ENCODE peak calls at places on chromosomes 4 and X, in four cellular contexts. O, L, Q and B are unnamed samples.

GRCh38 chr4:36099509-36099908 is 144.8 kb downstream of the ARAP2 start:
- DNase-seq in O (no peak), L (no peak), Q (no peak), B (no peak)

GRCh38 chr4:170652571-170652970 is 562.8 kb upstream of the AADAT start:
- DNase-seq in O (no peak), L (peak; percentile 0), Q (no peak), B (no peak)

GRCh38 chrX:28126886-28127285 is 145.6 kb upstream of the DCAF8L1 start:
- DNase-seq in O (no peak), L (no peak), Q (no peak), B (no peak)

GRCh38 chr4:139242511-139243051 is 37.4 kb downstream of the MGARP start:
- DNase-seq in O (no peak), L (peak; percentile 62), Q (no peak), B (no peak)

GRCh38 chr4:61204353-61204752 is 4.2 kb downstream of the ADGRL3 start:
- DNase-seq in O (no peak), L (peak; percentile 52), Q (no peak), B (no peak)

GRCh38 chr4:102423375-102423774 is 77.8 kb upstream of the NFKB1 start:
- DNase-seq in O (no peak), L (no peak), Q (no peak), B (no peak)

GRCh38 chr4:35166437-35166836 is 1077.9 kb downstream of the ARAP2 start:
- DNase-seq in O (no peak), L (no peak), Q (no peak), B (no peak)

GRCh38 chrX:150989420-150989819 is 6.3 kb downstream of the HMGB3 start:
- DNase-seq in O (no peak), L (no peak), Q (no peak), B (no peak)

GRCh38 chr4:55030606-55031005 is 94.8 kb downstream of the KDR start:
- DNase-seq in O (no peak), L (no peak), Q (no peak), B (no peak)

GRCh38 chr4:139773560-139774318 is 108.1 kb downstream of the MGST2 start:
- DNase-seq in O (no peak), L (no peak), Q (no peak), B (no peak)

GRCh38 chr4:1072830-1073446 is 40.4 kb downstream of the RNF212 start:
- DNase-seq in O (peak; percentile 66), L (peak; percentile 53), Q (peak; percentile 45), B (peak; percentile 46)

GRCh38 chr4:25184056-25184455 is 23.8 kb upstream of the SEPSECS start:
- DNase-seq in O (no peak), L (no peak), Q (no peak), B (no peak)

GRCh38 chrX:39260965-39261364 is 459.7 kb downstream of the MID1IP1 start:
- DNase-seq in O (no peak), L (no peak), Q (no peak), B (no peak)

GRCh38 chrX:87636533-87636932 is 118.9 kb downstream of the KLHL4 start:
- DNase-seq in O (no peak), L (no peak), Q (no peak), B (peak; percentile 70)

GRCh38 chr4:140756292-140757219 is at the start of gene TBC1D9:
- DNase-seq in O (peak; percentile 84), L (peak; percentile 55), Q (peak; percentile 38), B (peak; percentile 95)

GRCh38 chr4:143359794-143360193 is 23.1 kb downstream of the GAB1 start:
- DNase-seq in O (no peak), L (no peak), Q (no peak), B (no peak)

GRCh38 chrX:47190445-47191269 is 3.0 kb upstream of the UBA1 start:
- DNase-seq in O (peak; percentile 81), L (peak; percentile 92), Q (peak; percentile 62), B (peak; percentile 95)

GRCh38 chr4:103634236-103634635 is 85.5 kb downstream of the TACR3 start:
- DNase-seq in O (no peak), L (no peak), Q (no peak), B (no peak)

GRCh38 chr4:8540072-8540471 is 40.1 kb upstream of the GPR78 start:
- DNase-seq in O (peak; percentile 21), L (no peak), Q (no peak), B (no peak)

GRCh38 chr4:73573794-73574528 is 46.3 kb downstream of the RASSF6 start:
- DNase-seq in O (peak; percentile 53), L (peak; percentile 82), Q (peak; percentile 15), B (peak; percentile 86)

GRCh38 chrX:136954930-136955329 is 74.4 kb upstream of the RBMX start:
- DNase-seq in O (no peak), L (peak; percentile 46), Q (no peak), B (no peak)

GRCh38 chr4:98780111-98780549 is 121.7 kb upstream of the TSPAN5 start:
- DNase-seq in O (no peak), L (peak; percentile 85), Q (no peak), B (no peak)

GRCh38 chr4:125739760-125740159 is 425.0 kb downstream of the FAT4 start:
- DNase-seq in O (no peak), L (peak; percentile 38), Q (no peak), B (no peak)

GRCh38 chr4:11313157-11313943 is 115.3 kb downstream of the HS3ST1 start:
- DNase-seq in O (no peak), L (no peak), Q (no peak), B (no peak)

GRCh38 chr4:108072300-108072699 is 82.6 kb downstream of the HADH start:
- DNase-seq in O (no peak), L (no peak), Q (no peak), B (no peak)

GRCh38 chr4:53168237-53168636 is 197.6 kb downstream of the SCFD2 start:
- DNase-seq in O (no peak), L (no peak), Q (no peak), B (no peak)

GRCh38 chrX:68997911-68998310 is 167.3 kb downstream of the PJA1 start:
- DNase-seq in O (no peak), L (peak; percentile 83), Q (no peak), B (no peak)

GRCh38 chrX:23525531-23525930 is 141.8 kb upstream of the PRDX4 start:
- DNase-seq in O (no peak), L (no peak), Q (no peak), B (no peak)

GRCh38 chr4:123466080-123466785 is 69.6 kb downstream of the SPRY1 start:
- DNase-seq in O (no peak), L (no peak), Q (no peak), B (no peak)

DNA sequence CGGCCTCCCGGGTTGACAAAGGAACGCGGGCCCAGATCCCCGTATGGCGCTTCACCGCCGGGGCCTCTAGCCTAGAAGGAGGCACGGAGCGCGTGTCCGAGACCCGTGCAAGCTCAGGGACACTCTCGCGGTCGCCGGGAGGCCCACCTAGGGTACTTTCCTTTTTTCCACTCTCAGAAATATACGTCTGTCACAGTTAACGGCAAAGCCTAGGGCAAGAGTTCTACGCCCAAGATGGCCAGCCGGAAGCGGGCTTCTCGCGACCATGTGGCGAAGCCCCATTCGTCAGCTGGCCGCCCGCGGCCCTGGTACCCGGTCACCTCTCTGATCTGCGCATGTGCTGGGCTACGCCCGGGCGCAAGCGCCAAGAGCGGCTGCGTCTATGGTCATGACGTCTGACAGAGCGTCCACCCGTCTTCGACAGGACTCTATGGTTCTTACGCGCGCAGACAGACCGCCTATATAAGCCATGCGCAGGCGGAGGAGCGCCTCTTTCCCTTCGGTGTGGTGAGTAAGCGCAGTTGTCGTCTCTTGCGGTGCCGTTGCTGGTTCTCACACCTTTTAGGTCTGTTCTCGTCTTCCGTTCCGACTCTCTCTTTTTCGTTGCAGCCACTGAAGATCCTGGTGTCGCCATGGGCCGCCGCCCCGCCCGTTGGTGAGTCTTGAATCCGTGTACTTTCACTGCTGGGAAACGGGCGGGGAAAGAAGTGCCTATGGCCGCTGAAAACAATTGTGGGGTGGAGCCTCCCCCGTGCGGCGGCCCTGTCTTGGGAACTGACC is at the start of gene RPL10:
- DNase-seq in O (peak; percentile 91), L (peak; percentile 97), Q (peak; percentile 81), B (peak; percentile 93)
- TF ChIP-seq POLR2A in O (peak; percentile 94), L (peak; percentile 100), Q (peak; percentile 57), B (peak; percentile 88)

GRCh38 chrX:78945186-78945912 is at the start of gene P2RY10:
- DNase-seq in O (no peak), L (no peak), Q (no peak), B (no peak)
- TF ChIP-seq POLR2A in O (peak; percentile 32), L (no peak), Q (no peak), B (no peak)

GRCh38 chrX:13653022-13653693 is at the start of gene TCEANC:
- DNase-seq in O (peak; percentile 93), L (peak; percentile 98), Q (peak; percentile 87), B (peak; percentile 100)
- TF ChIP-seq POLR2A in O (peak; percentile 60), L (peak; percentile 81), Q (peak; percentile 62), B (no peak)

GRCh38 chr4:89000392-89000791 is 56.6 kb downstream of the FAM13A start:
- DNase-seq in O (no peak), L (no peak), Q (no peak), B (no peak)
- TF ChIP-seq POLR2A in O (no peak), L (no peak), Q (no peak), B (no peak)

DNA sequence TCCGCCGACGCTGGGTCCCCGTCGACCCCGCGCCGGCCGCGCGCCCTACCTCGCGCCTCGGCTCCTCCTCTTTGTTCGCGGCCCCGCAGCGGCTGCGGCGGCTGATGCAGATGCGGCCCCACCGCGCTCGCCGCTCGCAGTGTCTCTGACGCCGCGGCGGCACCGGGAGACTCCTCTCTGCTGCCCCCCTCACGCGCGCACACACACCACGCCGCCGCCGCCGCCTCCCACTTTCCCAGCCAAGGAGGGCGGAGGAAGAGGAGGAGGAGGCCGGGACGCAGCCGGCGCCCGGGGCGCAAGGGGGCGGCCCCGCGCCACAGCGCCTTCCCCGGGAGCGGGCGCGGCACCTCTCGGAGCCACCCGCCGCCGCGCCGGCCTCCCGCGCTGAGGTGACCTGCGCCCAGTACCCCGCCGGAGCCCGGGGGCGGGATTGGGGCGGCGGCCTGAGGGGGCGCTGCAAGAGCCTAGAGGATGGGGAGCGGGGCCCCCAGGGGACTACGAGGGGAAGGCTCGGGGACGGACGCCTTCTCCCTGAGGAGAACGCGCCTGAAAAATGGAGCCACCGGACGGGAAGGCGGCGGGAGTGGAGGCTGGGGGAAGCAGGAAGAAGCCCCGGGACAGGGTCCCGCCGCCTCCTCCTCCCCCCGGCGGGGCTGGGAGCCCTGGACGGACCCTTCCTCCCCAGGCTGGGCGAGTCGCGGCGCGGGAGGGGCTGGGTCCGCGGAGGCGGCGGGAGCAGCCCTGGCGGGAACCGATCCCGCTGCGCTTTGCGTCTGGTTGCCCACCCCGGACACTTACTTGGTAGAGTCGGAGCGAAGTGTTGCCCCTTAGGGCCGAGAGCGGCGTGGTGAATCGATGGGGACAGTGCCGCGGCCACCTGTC is at the start of gene SH3RF1:
- DNase-seq in O (peak; percentile 91), L (peak; percentile 82), Q (peak; percentile 76), B (peak; percentile 97)
- TF ChIP-seq POLR2A in O (peak; percentile 91), L (peak; percentile 95), Q (peak; percentile 64), B (no peak)

GRCh38 chr4:119027815-119028214 is 107.8 kb upstream of the MYOZ2 start:
- DNase-seq in O (no peak), L (no peak), Q (no peak), B (no peak)

GRCh38 chr4:119028296-119028695 is 107.3 kb upstream of the MYOZ2 start:
- DNase-seq in O (no peak), L (no peak), Q (no peak), B (no peak)

GRCh38 chr4:119025440-119025839 is 110.2 kb upstream of the MYOZ2 start:
- DNase-seq in O (no peak), L (peak; percentile 70), Q (peak; percentile 36), B (peak; percentile 56)

GRCh38 chr4:119025916-119026661 is 109.5 kb upstream of the MYOZ2 start:
- DNase-seq in O (no peak), L (peak; percentile 93), Q (no peak), B (no peak)

GRCh38 chr4:119026662-119027444 is 108.8 kb upstream of the MYOZ2 start:
- DNase-seq in O (no peak), L (no peak), Q (no peak), B (no peak)
- TF ChIP-seq POLR2A in O (no peak), L (no peak), Q (no peak), B (no peak)

GRCh38 chrX:74251006-74251930 is 52.7 kb upstream of the ZCCHC13 start:
- DNase-seq in O (no peak), L (peak; percentile 68), Q (no peak), B (no peak)
- TF ChIP-seq POLR2A in O (no peak), L (no peak), Q (no peak), B (no peak)